ENCODE peak calls at places on chromosomes 4 and X, in four cellular contexts. G is T-helper 9 cell; W is OCI-LY7; J is naive thymus-derived CD8-positive, alpha-beta T cell. K is an unnamed sample.

GRCh38 chrX:7115557-7115956 is 32.0 kb upstream of the STS start:
- DNase-seq in J (no peak), W (peak), G (no peak), K (no peak)

GRCh38 chr4:81648576-81649272 is 177.0 kb upstream of the RASGEF1B start:
- DNase-seq in W (peak), G (no peak), J (peak), K (peak)

GRCh38 chr4:23972202-23972601 is 82.4 kb upstream of the PPARGC1A start:
- DNase-seq in W (peak), G (no peak), J (no peak), K (no peak)

GRCh38 chrX:18725316-18725943 is 18.0 kb downstream of the PPEF1 start:
- DNase-seq in G (no peak), W (no peak), J (no peak), K (no peak)

GRCh38 chrX:15686818-15687685 is 22.4 kb upstream of the CLTRN start:
- DNase-seq in W (peak), J (peak), G (peak), K (peak)

GRCh38 chrX:140141444-140142029 is 176.2 kb upstream of the CXorf66 start:
- DNase-seq in G (peak), J (no peak), W (peak), K (no peak)

GRCh38 chrX:11757397-11757728 is 674 bp upstream of the MSL3 start:
- DNase-seq in J (no peak), G (no peak), W (no peak), K (no peak)

GRCh38 chr4:6369924-6370645 is 100.4 kb downstream of the WFS1 start:
- DNase-seq in J (no peak), W (no peak), G (no peak), K (no peak)

GRCh38 chr4:165403667-165404066 is 24.9 kb downstream of the CPE start:
- DNase-seq in G (no peak), W (no peak), J (no peak), K (no peak)

GRCh38 chrX:132463411-132463810 is 25.4 kb downstream of the MBNL3 start:
- DNase-seq in G (peak), J (no peak), W (no peak), K (no peak)

GRCh38 chrX:115499112-115499805 is 61.7 kb upstream of the PLS3 start:
- DNase-seq in G (no peak), W (no peak), J (no peak), K (no peak)

GRCh38 chrX:10769696-10770619 is 149.6 kb upstream of the MID1 start:
- DNase-seq in W (no peak), G (no peak), J (no peak), K (no peak)

GRCh38 chr4:75005727-75006126 is 72.8 kb downstream of the PARM1 start:
- DNase-seq in G (no peak), J (no peak), W (no peak), K (no peak)

GRCh38 chr4:6972911-6973310 is 63.3 kb downstream of the TBC1D14 start:
- DNase-seq in W (no peak), J (no peak), G (no peak), K (no peak)

GRCh38 chrX:34656842-34657780 is at the start of gene TMEM47:
- DNase-seq in J (no peak), G (no peak), W (no peak), K (peak)

GRCh38 chr4:76752911-76753494 is 144.9 kb downstream of the SOWAHB start:
- DNase-seq in J (no peak), G (no peak), W (no peak), K (no peak)

GRCh38 chr4:139844459-139845036 is 178.9 kb downstream of the MGST2 start:
- DNase-seq in W (no peak), J (no peak), G (no peak), K (no peak)

GRCh38 chrX:33741807-33742206 is 390.3 kb downstream of the FAM47A start:
- DNase-seq in G (no peak), J (no peak), W (no peak), K (no peak)

GRCh38 chr4:93313207-93313606 is 515.3 kb upstream of the ATOH1 start:
- DNase-seq in J (no peak), W (no peak), G (no peak), K (no peak)

GRCh38 chr4:95835672-95836071 is 4.2 kb upstream of the PDHA2 start:
- DNase-seq in J (no peak), W (peak), G (no peak), K (no peak)

GRCh38 chrX:48782795-48783194 is 3.6 kb upstream of the GATA1 start:
- DNase-seq in W (no peak), J (no peak), G (no peak), K (no peak)